ENCODE peak calls at places on chromosome 20, in five cellular contexts. C, A, B, L and M are unnamed samples.

GRCh38 chr20:3011752-3012151 is 31.7 kb upstream of the GNRH2 start:
- DNase-seq in L (no peak), A (no peak), C (no peak), B (no peak), M (no peak)

GRCh38 chr20:59040682-59041081 is 1.9 kb downstream of the PRELID3B start:
- DNase-seq in A (no peak), B (no peak), L (no peak), C (no peak), M (no peak)

GRCh38 chr20:54266844-54267243 is 59.0 kb downstream of the PFDN4 start:
- DNase-seq in B (no peak), A (no peak), C (no peak), L (no peak), M (no peak)

GRCh38 chr20:57773059-57773815 is 63.4 kb upstream of the PMEPA1 start:
- DNase-seq in B (no peak), C (no peak), A (no peak), L (peak; percentile 6), M (no peak)

GRCh38 chr20:41050361-41051019 is 21.9 kb downstream of the TOP1 start:
- DNase-seq in C (no peak), L (no peak), B (no peak), A (peak; percentile 24), M (peak; percentile 84)

GRCh38 chr20:59240006-59240405 is 60.4 kb upstream of the EDN3 start:
- DNase-seq in L (no peak), B (no peak), C (no peak), A (no peak), M (no peak)

GRCh38 chr20:32623667-32624157 is 38.6 kb upstream of the NOL4L start:
- DNase-seq in C (no peak), A (no peak), B (no peak), L (no peak), M (no peak)

GRCh38 chr20:56630506-56631317 is 1.6 kb downstream of the TFAP2C start:
- DNase-seq in B (no peak), L (no peak), C (no peak), A (no peak), M (peak; percentile 34)

GRCh38 chr20:38149880-38150594 is 15.0 kb downstream of the TGM2 start:
- DNase-seq in B (no peak), L (no peak), A (no peak), C (no peak), M (no peak)

GRCh38 chr20:48128436-48128835 is 343.2 kb upstream of the SULF2 start:
- DNase-seq in A (no peak), B (no peak), L (no peak), C (no peak), M (no peak)

GRCh38 chr20:2006452-2007381 is 12.9 kb upstream of the PDYN start:
- DNase-seq in A (peak; percentile 22), C (no peak), L (no peak), B (no peak), M (peak; percentile 52)

GRCh38 chr20:44050925-44051660 is 135.9 kb downstream of the JPH2 start:
- DNase-seq in L (no peak), C (no peak), A (no peak), B (peak; percentile 12), M (no peak)

GRCh38 chr20:47568019-47568418 is 66.3 kb downstream of the NCOA3 start:
- DNase-seq in A (peak; percentile 86), L (no peak), C (no peak), B (no peak), M (peak; percentile 62)

GRCh38 chr20:19098806-19099578 is 113.5 kb upstream of the SLC24A3 start:
- DNase-seq in L (no peak), A (no peak), C (no peak), B (no peak), M (no peak)

GRCh38 chr20:60512436-60512835 is 554.2 kb downstream of the CDH26 start:
- DNase-seq in B (no peak), L (no peak), A (peak; percentile 67), C (no peak), M (peak; percentile 10)

GRCh38 chr20:48824830-48825550 is 2.8 kb downstream of the PREX1 start:
- DNase-seq in L (no peak), C (no peak), B (no peak), A (peak; percentile 70), M (no peak)

DNA sequence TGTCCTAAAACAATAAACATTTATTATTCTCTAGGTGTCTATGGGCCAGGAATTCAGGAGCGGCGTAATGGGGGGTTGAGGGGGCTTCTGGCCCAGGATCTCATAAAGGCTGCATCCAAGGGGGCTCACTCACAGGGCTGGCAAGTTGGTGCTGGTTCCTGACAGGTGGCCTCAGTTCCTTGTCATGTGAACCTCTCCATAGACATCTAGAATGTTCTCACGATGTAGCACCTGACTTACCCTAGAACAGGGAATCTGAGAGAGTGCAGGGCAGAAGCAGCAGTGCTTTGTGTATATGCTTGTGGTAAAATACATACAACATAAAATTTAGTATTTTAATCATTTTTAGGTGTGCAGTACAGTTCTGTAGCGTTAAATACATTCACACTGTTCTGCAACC is 57.1 kb downstream of the PHF20 start:
- DNase-seq in C (no peak), A (no peak), L (no peak), B (no peak), M (no peak)
- H3K27ac ChIP-seq in C (no peak overlapping the region), A (no peak overlapping the region), L (no peak overlapping the region), B (no peak overlapping the region), M (peak overlapping the region; percentile 82)

GRCh38 chr20:50915424-50915823 is 15.8 kb downstream of the ADNP start:
- DNase-seq in A (no peak), B (no peak), L (no peak), C (no peak), M (no peak)
- H3K36me3 ChIP-seq in A (peaks cover 49% of the 10 kb centered on the region), B (no peaks in the 10 kb centered on the region), L (no peaks in the 10 kb centered on the region), C (no peaks in the 10 kb centered on the region), M (no peaks in the 10 kb centered on the region)

GRCh38 chr20:64063389-64064144 is 569 bp downstream of the TCEA2 start:
- DNase-seq in C (no peak), L (no peak), B (peak; percentile 68), A (no peak), M (no peak)

GRCh38 chr20:64065062-64065972 is 2.3 kb downstream of the TCEA2 start:
- DNase-seq in A (peak; percentile 37), C (no peak), B (no peak), L (no peak), M (no peak)

GRCh38 chr20:64065973-64066341 is 3.0 kb downstream of the TCEA2 start:
- DNase-seq in A (peak; percentile 64), L (no peak), C (no peak), B (no peak), M (no peak)

GRCh38 chr20:64062596-64063388 is at the start of gene TCEA2:
- DNase-seq in A (peak; percentile 80), B (peak; percentile 98), C (peak; percentile 97), L (peak; percentile 96), M (peak; percentile 99)

GRCh38 chr20:64064145-64064698 is 1.2 kb downstream of the TCEA2 start:
- DNase-seq in C (no peak), B (peak; percentile 72), L (no peak), A (peak; percentile 87), M (peak; percentile 57)
- H3K4me3 ChIP-seq in C (no peak overlapping the region), B (peak overlapping the region; percentile 69), L (peak overlapping the region; percentile 87), A (peak overlapping the region; percentile 74), M (peak overlapping the region; percentile 88)

DNA sequence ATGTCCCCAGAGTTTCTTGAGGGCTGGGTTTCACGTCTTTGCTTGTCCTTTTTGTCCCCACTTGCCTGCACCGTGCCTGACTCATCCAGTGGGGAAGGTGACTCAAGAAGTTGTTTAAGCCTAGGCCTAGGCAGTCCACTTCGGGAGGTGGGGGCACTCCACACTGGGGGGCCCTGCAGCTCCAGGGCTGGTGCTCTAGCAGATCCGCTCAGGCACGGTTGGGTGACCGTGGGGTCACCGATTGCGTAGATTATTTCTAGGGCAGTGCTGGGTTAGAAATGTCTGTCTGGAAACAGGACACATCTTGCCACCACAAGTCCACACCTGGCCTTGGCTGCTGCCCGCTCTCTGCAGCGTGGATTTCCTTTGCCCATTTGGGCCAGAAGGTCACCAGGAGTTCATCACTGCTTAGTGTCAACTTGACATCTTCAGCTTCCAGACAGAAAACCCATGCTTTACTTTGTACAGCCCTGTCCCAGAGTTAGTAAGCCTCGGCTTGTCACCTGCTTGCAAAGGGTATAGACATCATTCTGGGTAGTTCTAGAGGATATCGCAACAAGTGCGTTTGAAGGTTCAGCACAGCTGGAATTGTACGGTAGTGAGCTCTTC is 13.6 kb upstream of the C20orf144 start:
- DNase-seq in C (no peak), B (peak; percentile 40), A (no peak), L (no peak), M (no peak)
- H3K27ac ChIP-seq in C (no peak overlapping the region), B (no peak overlapping the region), A (no peak overlapping the region), L (peak overlapping the region; percentile 80), M (peak overlapping the region; percentile 54)

GRCh38 chr20:62320581-62321354 is 18.0 kb downstream of the ADRM1 start:
- DNase-seq in L (no peak), A (no peak), B (no peak), C (no peak), M (no peak)
- H3K36me3 ChIP-seq in L (peaks cover 84% of the 10 kb centered on the region), A (no peaks in the 10 kb centered on the region), B (no peaks in the 10 kb centered on the region), C (no peaks in the 10 kb centered on the region), M (peaks cover 36% of the 10 kb centered on the region)

GRCh38 chr20:64075556-64075955 is 3.8 kb downstream of the RGS19 start:
- DNase-seq in C (no peak), A (no peak), B (no peak), L (no peak), M (no peak)
- H3K4me3 ChIP-seq in C (no peak overlapping the region), A (no peak overlapping the region), B (no peak overlapping the region), L (no peak overlapping the region), M (no peak overlapping the region)